ENCODE peak calls at places on chromosomes 12 and 14, in nine cellular contexts. G, M, J, D, E, S, Z, X and U are unnamed samples.

GRCh38 chr14:61322799-61323290 is 1.5 kb downstream of the PRKCH start:
- DNase-seq in G (no peak), M (peak; percentile 14), J (no peak), D (no peak), E (no peak), S (peak; percentile 59), Z (no peak), X (peak; percentile 21), U (no peak)

GRCh38 chr12:102816816-102817434 is 100.1 kb downstream of the PAH start:
- DNase-seq in G (peak; percentile 73), M (peak; percentile 42), J (peak; percentile 45), D (peak; percentile 23), E (no peak), S (no peak), Z (no peak), X (peak; percentile 29), U (peak; percentile 7)

GRCh38 chr12:22287776-22288621 is 46.5 kb downstream of the ST8SIA1 start:
- DNase-seq in G (peak; percentile 12), M (peak; percentile 57), J (peak; percentile 27), D (no peak), E (no peak), S (no peak), Z (no peak), X (no peak), U (no peak)

GRCh38 chr14:60805881-60806569 is 71.5 kb downstream of the MNAT1 start:
- DNase-seq in G (no peak), M (peak; percentile 37), J (no peak), D (no peak), E (no peak), S (no peak), Z (no peak), X (no peak), U (no peak)

GRCh38 chr12:90690120-90690519 is 264.9 kb downstream of the CCER1 start:
- DNase-seq in G (no peak), M (no peak), J (no peak), D (no peak), E (no peak), S (no peak), Z (no peak), X (no peak), U (no peak)

GRCh38 chr12:2779281-2779680 is 15.5 kb upstream of the FKBP4 start:
- DNase-seq in G (no peak), M (no peak), J (no peak), D (no peak), E (no peak), S (no peak), Z (no peak), X (no peak), U (no peak)

GRCh38 chr12:121697093-121697698 is 15.4 kb upstream of the TMEM120B start:
- DNase-seq in G (peak; percentile 66), M (peak; percentile 69), J (peak; percentile 70), D (peak; percentile 69), E (no peak), S (no peak), Z (no peak), X (peak; percentile 41), U (peak; percentile 59)

GRCh38 chr12:27592548-27592947 is 68.5 kb downstream of the PPFIBP1 start:
- DNase-seq in G (peak; percentile 40), M (peak; percentile 85), J (no peak), D (peak; percentile 43), E (no peak), S (no peak), Z (peak; percentile 39), X (no peak), U (no peak)

GRCh38 chr12:91377456-91377855 is 194.8 kb upstream of the DCN start:
- DNase-seq in G (no peak), M (no peak), J (no peak), D (no peak), E (no peak), S (no peak), Z (no peak), X (no peak), U (no peak)

GRCh38 chr14:35406811-35407630 is 2.5 kb upstream of the NFKBIA start:
- DNase-seq in G (peak; percentile 89), M (peak; percentile 80), J (peak; percentile 75), D (no peak), E (peak; percentile 32), S (peak; percentile 50), Z (no peak), X (peak; percentile 69), U (peak; percentile 62)

GRCh38 chr12:19978193-19978592 is 390.1 kb upstream of the PDE3A start:
- DNase-seq in G (no peak), M (peak; percentile 90), J (no peak), D (no peak), E (no peak), S (no peak), Z (no peak), X (no peak), U (no peak)

GRCh38 chr14:96037891-96038557 is 1.1 kb upstream of the C14orf132 start:
- DNase-seq in G (no peak), M (peak; percentile 78), J (no peak), D (no peak), E (no peak), S (no peak), Z (peak; percentile 28), X (no peak), U (no peak)

GRCh38 chr14:99339551-99339950 is 67.6 kb upstream of the BCL11B start:
- DNase-seq in G (no peak), M (no peak), J (no peak), D (no peak), E (no peak), S (no peak), Z (no peak), X (no peak), U (no peak)

GRCh38 chr14:55448146-55448614 is 7.8 kb upstream of the TBPL2 start:
- DNase-seq in G (peak; percentile 58), M (peak; percentile 93), J (no peak), D (no peak), E (no peak), S (peak; percentile 82), Z (no peak), X (no peak), U (no peak)

GRCh38 chr14:93073833-93074769 is 41.6 kb downstream of the ITPK1 start:
- DNase-seq in G (no peak), M (peak; percentile 67), J (no peak), D (no peak), E (peak; percentile 42), S (peak; percentile 64), Z (no peak), X (no peak), U (no peak)

GRCh38 chr12:94743174-94743573 is 92.8 kb upstream of the TMCC3 start:
- DNase-seq in G (no peak), M (no peak), J (no peak), D (no peak), E (no peak), S (no peak), Z (no peak), X (no peak), U (no peak)

GRCh38 chr12:110355080-110355479 is 48.4 kb downstream of the ANAPC7 start:
- DNase-seq in G (peak; percentile 44), M (no peak), J (no peak), D (peak; percentile 59), E (no peak), S (peak; percentile 61), Z (no peak), X (no peak), U (peak; percentile 69)

GRCh38 chr12:109592195-109592904 is 18.8 kb downstream of the MVK start:
- DNase-seq in G (no peak), M (no peak), J (no peak), D (no peak), E (no peak), S (no peak), Z (peak; percentile 41), X (no peak), U (no peak)

GRCh38 chr12:120231316-120232011 is 30.6 kb upstream of the RPLP0 start:
- DNase-seq in G (peak; percentile 99), M (peak; percentile 84), J (no peak), D (no peak), E (peak; percentile 63), S (peak; percentile 79), Z (peak; percentile 71), X (no peak), U (no peak)

GRCh38 chr12:75747572-75747995 is 236.2 kb upstream of the KRR1 start:
- DNase-seq in G (no peak), M (peak; percentile 56), J (no peak), D (no peak), E (no peak), S (no peak), Z (no peak), X (peak; percentile 85), U (no peak)

GRCh38 chr14:54291491-54292191 is 105.2 kb upstream of the CDKN3 start:
- DNase-seq in G (no peak), M (peak; percentile 71), J (no peak), D (no peak), E (no peak), S (no peak), Z (no peak), X (no peak), U (no peak)

GRCh38 chr12:19885092-19885813 is 446.0 kb downstream of the AEBP2 start:
- DNase-seq in G (no peak), M (peak; percentile 81), J (no peak), D (no peak), E (no peak), S (no peak), Z (no peak), X (no peak), U (no peak)

GRCh38 chr12:71858848-71859247 is 19.3 kb downstream of the TBC1D15 start:
- DNase-seq in G (no peak), M (no peak), J (no peak), D (no peak), E (no peak), S (no peak), Z (no peak), X (no peak), U (no peak)